ENCODE peak calls at places on chromosomes 4 and X, in six cellular contexts. K, Y, B, F, D and U are unnamed samples.

GRCh38 chr4:102322736-102323135 is 22.5 kb downstream of the SLC39A8 start:
- DNase-seq in Y (no peak), D (no peak), K (no peak), F (no peak), B (no peak), U (no peak)

GRCh38 chr4:30767147-30767546 is 47.0 kb downstream of the PCDH7 start:
- DNase-seq in D (no peak), Y (no peak), F (no peak), B (no peak), K (no peak), U (no peak)

GRCh38 chr4:70913947-70914445 is 11.8 kb downstream of the MOB1B start:
- DNase-seq in K (no peak), Y (no peak), F (no peak), B (no peak), D (no peak), U (no peak)

GRCh38 chr4:2798399-2799301 is 5.8 kb downstream of the SH3BP2 start:
- DNase-seq in K (no peak), F (no peak), Y (peak; percentile 82), D (no peak), B (no peak), U (no peak)

GRCh38 chr4:2478220-2478619 is 9.3 kb downstream of the RNF4 start:
- DNase-seq in F (no peak), K (no peak), D (no peak), Y (no peak), B (no peak), U (no peak)

GRCh38 chr4:819401-820229 is 6.3 kb downstream of the CPLX1 start:
- DNase-seq in B (no peak), Y (no peak), F (no peak), K (no peak), D (no peak), U (no peak)

GRCh38 chrX:18424482-18425198 is 768 bp upstream of the CDKL5 start:
- DNase-seq in D (peak; percentile 7), F (peak; percentile 46), B (peak; percentile 3), K (peak; percentile 36), Y (peak; percentile 17), U (no peak)

GRCh38 chrX:10769165-10769564 is 148.8 kb upstream of the MID1 start:
- DNase-seq in B (no peak), Y (no peak), K (peak; percentile 53), F (peak; percentile 36), D (peak; percentile 53), U (no peak)

GRCh38 chrX:145821291-145821897 is 3.8 kb downstream of the SLITRK2 start:
- DNase-seq in K (no peak), D (peak; percentile 2), Y (no peak), F (no peak), B (no peak), U (peak; percentile 20)

GRCh38 chr4:101307901-101308300 is 39.4 kb downstream of the PPP3CA start:
- DNase-seq in D (no peak), F (no peak), Y (no peak), B (no peak), K (no peak), U (no peak)

GRCh38 chr4:112361181-112361791 is 64.1 kb downstream of the ALPK1 start:
- DNase-seq in D (no peak), F (peak; percentile 30), B (no peak), Y (no peak), K (peak; percentile 61), U (no peak)

GRCh38 chrX:110404376-110404775 is 45.7 kb downstream of the RTL9 start:
- DNase-seq in K (no peak), B (no peak), F (no peak), D (no peak), Y (no peak), U (no peak)

GRCh38 chr4:13514722-13515121 is 29.6 kb downstream of the NKX3-2 start:
- DNase-seq in F (no peak), B (no peak), D (no peak), Y (no peak), K (no peak), U (no peak)

GRCh38 chr4:68348577-68348976 is 1.3 kb downstream of the YTHDC1 start:
- DNase-seq in B (no peak), F (no peak), Y (no peak), D (no peak), K (no peak), U (no peak)

GRCh38 chr4:26583538-26583864 is 383 bp upstream of the TBC1D19 start:
- DNase-seq in B (no peak), K (no peak), F (peak; percentile 81), D (no peak), Y (no peak), U (no peak)

GRCh38 chrX:88425739-88426138 is 321.3 kb upstream of the CPXCR1 start:
- DNase-seq in F (no peak), D (peak; percentile 45), Y (no peak), B (no peak), K (peak; percentile 3), U (no peak)

GRCh38 chr4:86934147-86934771 is 552 bp upstream of the AFF1 start:
- DNase-seq in B (no peak), D (peak; percentile 12), Y (no peak), F (peak; percentile 10), K (no peak), U (no peak)

GRCh38 chr4:164203476-164203875 is 550.5 kb upstream of the SMIM31 start:
- DNase-seq in D (no peak), K (no peak), F (peak; percentile 1), B (no peak), Y (no peak), U (no peak)

GRCh38 chrX:63058204-63058603 is 292.9 kb downstream of the SPIN4 start:
- DNase-seq in K (no peak), D (no peak), B (no peak), F (no peak), Y (no peak), U (no peak)

GRCh38 chr4:83535520-83535944 is 376 bp upstream of the GPAT3 start:
- DNase-seq in D (peak; percentile 60), K (peak; percentile 58), F (peak; percentile 72), Y (peak; percentile 46), B (peak; percentile 16), U (no peak)

GRCh38 chr4:153002110-153002509 is 66.0 kb downstream of the FHDC1 start:
- DNase-seq in D (no peak), F (no peak), Y (no peak), B (no peak), K (no peak), U (no peak)

GRCh38 chr4:23966720-23967119 is 76.9 kb upstream of the PPARGC1A start:
- DNase-seq in Y (no peak), F (no peak), B (no peak), K (peak; percentile 56), D (peak; percentile 17), U (no peak)

GRCh38 chrX:107747596-107748161 is 27.9 kb downstream of the TSC22D3 start:
- DNase-seq in Y (peak; percentile 36), F (peak; percentile 55), D (no peak), K (no peak), B (no peak), U (no peak)

GRCh38 chr4:3451956-3452355 is 10.2 kb downstream of the HGFAC start:
- DNase-seq in D (no peak), F (peak; percentile 70), B (no peak), Y (no peak), K (no peak), U (no peak)

GRCh38 chr4:22463179-22463578 is 52.7 kb downstream of the ADGRA3 start:
- DNase-seq in B (peak; percentile 11), D (no peak), F (no peak), K (no peak), Y (no peak), U (no peak)